ENCODE peak calls at places on chromosomes 11 and 22, in five cellular contexts. One of them, this sample, is unnamed.

GRCh38 chr11:59427068-59427382 is 812 bp upstream of the OR5A2 start:
- DNase-seq in mesendoderm: peak
- DNase-seq in IMR-90: no peak
- DNase-seq in H9: no peak
- DNase-seq in neuronal stem cell: no peak
- DNase-seq in this sample: no peak

GRCh38 chr11:16357776-16358175 is 1.4 kb upstream of the SOX6 start:
- DNase-seq in mesendoderm: no peak
- DNase-seq in IMR-90: no peak
- DNase-seq in H9: no peak
- DNase-seq in neuronal stem cell: no peak
- DNase-seq in this sample: no peak

GRCh38 chr22:29146101-29146560 is 59.6 kb upstream of the EMID1 start:
- DNase-seq in mesendoderm: no peak
- DNase-seq in IMR-90: no peak
- DNase-seq in H9: no peak
- DNase-seq in neuronal stem cell: no peak
- DNase-seq in this sample: no peak

GRCh38 chr11:22491826-22492225 is 133.8 kb downstream of the FANCF start:
- DNase-seq in mesendoderm: peak
- DNase-seq in IMR-90: peak
- DNase-seq in H9: peak
- DNase-seq in neuronal stem cell: no peak
- DNase-seq in this sample: no peak

GRCh38 chr11:114909866-114910265 is 231.5 kb downstream of the NXPE2 start:
- DNase-seq in mesendoderm: peak
- DNase-seq in IMR-90: no peak
- DNase-seq in H9: peak
- DNase-seq in neuronal stem cell: no peak
- DNase-seq in this sample: no peak

GRCh38 chr11:6263664-6264063 is 4.0 kb downstream of the CCKBR start:
- DNase-seq in mesendoderm: no peak
- DNase-seq in IMR-90: no peak
- DNase-seq in H9: no peak
- DNase-seq in neuronal stem cell: no peak
- DNase-seq in this sample: no peak

GRCh38 chr22:38881464-38881871 is 9.5 kb upstream of the CBX6 start:
- DNase-seq in mesendoderm: no peak
- DNase-seq in IMR-90: peak
- DNase-seq in H9: no peak
- DNase-seq in neuronal stem cell: no peak
- DNase-seq in this sample: no peak

GRCh38 chr22:25232301-25232700 is 12.9 kb downstream of the CRYBB2 start:
- DNase-seq in mesendoderm: peak
- DNase-seq in IMR-90: peak
- DNase-seq in H9: no peak
- DNase-seq in neuronal stem cell: no peak
- DNase-seq in this sample: no peak

GRCh38 chr11:2109541-2110019 is 29.6 kb downstream of the IGF2 start:
- DNase-seq in mesendoderm: peak
- DNase-seq in IMR-90: no peak
- DNase-seq in H9: peak
- DNase-seq in neuronal stem cell: no peak
- DNase-seq in this sample: no peak

GRCh38 chr11:115251126-115251525 is 253.1 kb downstream of the CADM1 start:
- DNase-seq in mesendoderm: no peak
- DNase-seq in IMR-90: no peak
- DNase-seq in H9: no peak
- DNase-seq in neuronal stem cell: no peak
- DNase-seq in this sample: no peak

GRCh38 chr11:128690746-128691091 is 3.2 kb upstream of the FLI1 start:
- DNase-seq in mesendoderm: peak
- DNase-seq in IMR-90: no peak
- DNase-seq in H9: peak
- DNase-seq in neuronal stem cell: no peak
- DNase-seq in this sample: no peak

GRCh38 chr22:43129426-43130425 is 13.5 kb downstream of the MCAT start:
- DNase-seq in mesendoderm: no peak
- DNase-seq in IMR-90: no peak
- DNase-seq in H9: no peak
- DNase-seq in neuronal stem cell: no peak
- DNase-seq in this sample: no peak

GRCh38 chr11:99020324-99021225 is at the start of gene CNTN5:
- DNase-seq in mesendoderm: peak
- DNase-seq in IMR-90: peak
- DNase-seq in H9: peak
- DNase-seq in neuronal stem cell: peak
- DNase-seq in this sample: peak

GRCh38 chr11:34904421-34904950 is 11.7 kb downstream of the APIP start:
- DNase-seq in mesendoderm: no peak
- DNase-seq in IMR-90: no peak
- DNase-seq in H9: no peak
- DNase-seq in neuronal stem cell: no peak
- DNase-seq in this sample: no peak

GRCh38 chr11:34964610-34965331 is 48.4 kb downstream of the PDHX start:
- DNase-seq in mesendoderm: no peak
- DNase-seq in IMR-90: no peak
- DNase-seq in H9: no peak
- DNase-seq in neuronal stem cell: no peak
- DNase-seq in this sample: no peak

GRCh38 chr11:111135101-111135500 is 110.4 kb upstream of the POU2AF2 start:
- DNase-seq in mesendoderm: peak
- DNase-seq in IMR-90: no peak
- DNase-seq in H9: no peak
- DNase-seq in neuronal stem cell: no peak
- DNase-seq in this sample: no peak

GRCh38 chr11:6843670-6844069 is 1.8 kb upstream of the OR10A5 start:
- DNase-seq in mesendoderm: no peak
- DNase-seq in IMR-90: no peak
- DNase-seq in H9: no peak
- DNase-seq in neuronal stem cell: no peak
- DNase-seq in this sample: no peak

GRCh38 chr11:117874253-117874909 is 2.1 kb downstream of the FXYD6 start:
- DNase-seq in mesendoderm: peak
- DNase-seq in IMR-90: no peak
- DNase-seq in H9: peak
- DNase-seq in neuronal stem cell: no peak
- DNase-seq in this sample: no peak

GRCh38 chr11:74141274-74141695 is 29.5 kb downstream of the C2CD3 start:
- DNase-seq in mesendoderm: peak
- DNase-seq in IMR-90: no peak
- DNase-seq in H9: no peak
- DNase-seq in neuronal stem cell: no peak
- DNase-seq in this sample: no peak

GRCh38 chr11:59206635-59207034 is 6.1 kb downstream of the MPEG1 start:
- DNase-seq in mesendoderm: peak
- DNase-seq in IMR-90: peak
- DNase-seq in H9: peak
- DNase-seq in neuronal stem cell: no peak
- DNase-seq in this sample: peak

GRCh38 chr11:78651923-78652602 is 77.4 kb upstream of the NARS2 start:
- DNase-seq in mesendoderm: no peak
- DNase-seq in IMR-90: no peak
- DNase-seq in H9: no peak
- DNase-seq in neuronal stem cell: no peak
- DNase-seq in this sample: no peak

GRCh38 chr22:28112548-28113043 is 193.5 kb upstream of the PITPNB start:
- DNase-seq in mesendoderm: peak
- DNase-seq in IMR-90: peak
- DNase-seq in H9: peak
- DNase-seq in neuronal stem cell: peak
- DNase-seq in this sample: peak

GRCh38 chr11:32386770-32387377 is 48.5 kb downstream of the WT1 start:
- DNase-seq in mesendoderm: peak
- DNase-seq in IMR-90: peak
- DNase-seq in H9: no peak
- DNase-seq in neuronal stem cell: no peak
- DNase-seq in this sample: peak

GRCh38 chr11:65308281-65308891 is 6.3 kb upstream of the CDC42EP2 start:
- DNase-seq in mesendoderm: no peak
- DNase-seq in IMR-90: no peak
- DNase-seq in H9: no peak
- DNase-seq in neuronal stem cell: no peak
- DNase-seq in this sample: peak

GRCh38 chr11:106160494-106160893 is 83.0 kb downstream of the AASDHPPT start:
- DNase-seq in mesendoderm: no peak
- DNase-seq in IMR-90: no peak
- DNase-seq in H9: no peak
- DNase-seq in neuronal stem cell: no peak
- DNase-seq in this sample: no peak

GRCh38 chr11:64284048-64284961 is at the start of gene BAD:
- DNase-seq in mesendoderm: peak
- DNase-seq in IMR-90: peak
- DNase-seq in H9: peak
- DNase-seq in neuronal stem cell: peak
- DNase-seq in this sample: peak
- H2AK5ac ChIP-seq in mesendoderm: no peak
- H2AK5ac ChIP-seq in IMR-90: peak
- H2AK5ac ChIP-seq in H9: no peak
- H2AK5ac ChIP-seq in neuronal stem cell: peak
- H2AK5ac ChIP-seq in this sample: peak

GRCh38 chr22:37303821-37304274 is 21.5 kb downstream of the CYTH4 start:
- DNase-seq in mesendoderm: no peak
- DNase-seq in IMR-90: peak
- DNase-seq in H9: no peak
- DNase-seq in neuronal stem cell: no peak
- DNase-seq in this sample: peak

GRCh38 chr22:37305873-37306272 is 23.6 kb downstream of the CYTH4 start:
- DNase-seq in mesendoderm: no peak
- DNase-seq in IMR-90: no peak
- DNase-seq in H9: no peak
- DNase-seq in neuronal stem cell: no peak
- DNase-seq in this sample: no peak

GRCh38 chr22:37306494-37306829 is 24.2 kb downstream of the CYTH4 start:
- DNase-seq in mesendoderm: no peak
- DNase-seq in IMR-90: no peak
- DNase-seq in H9: no peak
- DNase-seq in neuronal stem cell: no peak
- DNase-seq in this sample: no peak

GRCh38 chr22:37302617-37303555 is 20.6 kb downstream of the CYTH4 start:
- DNase-seq in mesendoderm: no peak
- DNase-seq in IMR-90: peak
- DNase-seq in H9: no peak
- DNase-seq in neuronal stem cell: peak
- DNase-seq in this sample: no peak

DNA sequence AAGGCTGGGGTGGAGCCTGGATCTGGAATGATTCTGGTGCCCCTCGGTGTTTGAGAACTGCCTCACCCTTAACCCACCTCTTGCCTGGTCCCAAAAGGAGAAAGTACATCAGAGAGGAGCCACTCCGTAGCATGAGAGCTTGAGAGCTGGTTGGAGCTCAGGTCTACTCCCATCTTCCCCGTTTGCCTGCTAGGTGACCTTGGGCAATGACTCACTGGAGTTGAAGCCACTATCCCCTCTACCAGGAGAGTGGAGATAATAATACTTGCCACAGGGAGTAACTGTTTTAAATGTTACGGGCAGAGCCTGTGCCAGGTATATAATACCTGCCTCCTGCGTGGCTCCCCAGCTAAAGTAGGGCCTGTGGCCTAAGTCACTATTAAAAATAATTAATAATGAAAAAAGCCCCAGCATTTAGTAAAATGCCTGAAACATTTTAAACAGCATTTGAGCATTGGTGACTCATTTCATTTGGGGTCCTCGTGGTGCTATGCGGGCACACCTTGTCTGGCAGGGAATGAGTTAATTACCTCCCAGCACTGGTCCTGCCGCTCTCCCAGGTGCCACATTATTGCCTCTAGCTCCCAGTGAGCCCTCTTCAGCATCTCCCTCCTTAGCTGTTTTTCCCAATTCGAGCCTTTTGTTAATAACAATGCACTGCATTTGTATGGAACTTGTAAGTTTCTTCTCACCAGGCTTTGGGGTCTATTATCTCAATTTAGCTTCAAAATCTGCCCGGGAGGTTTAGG is 22.5 kb downstream of the CYTH4 start:
- DNase-seq in mesendoderm: no peak
- DNase-seq in IMR-90: peak
- DNase-seq in H9: no peak
- DNase-seq in neuronal stem cell: no peak
- DNase-seq in this sample: peak
- H2AK5ac ChIP-seq in mesendoderm: no peak
- H2AK5ac ChIP-seq in IMR-90: peak
- H2AK5ac ChIP-seq in H9: no peak
- H2AK5ac ChIP-seq in neuronal stem cell: peak
- H2AK5ac ChIP-seq in this sample: peak

GRCh38 chr11:120022617-120023016 is 115.3 kb downstream of the TRIM29 start:
- DNase-seq in mesendoderm: no peak
- DNase-seq in IMR-90: no peak
- DNase-seq in H9: peak
- DNase-seq in neuronal stem cell: no peak
- DNase-seq in this sample: no peak
- H2AK5ac ChIP-seq in mesendoderm: no peak
- H2AK5ac ChIP-seq in IMR-90: no peak
- H2AK5ac ChIP-seq in H9: no peak
- H2AK5ac ChIP-seq in neuronal stem cell: no peak
- H2AK5ac ChIP-seq in this sample: no peak

DNA sequence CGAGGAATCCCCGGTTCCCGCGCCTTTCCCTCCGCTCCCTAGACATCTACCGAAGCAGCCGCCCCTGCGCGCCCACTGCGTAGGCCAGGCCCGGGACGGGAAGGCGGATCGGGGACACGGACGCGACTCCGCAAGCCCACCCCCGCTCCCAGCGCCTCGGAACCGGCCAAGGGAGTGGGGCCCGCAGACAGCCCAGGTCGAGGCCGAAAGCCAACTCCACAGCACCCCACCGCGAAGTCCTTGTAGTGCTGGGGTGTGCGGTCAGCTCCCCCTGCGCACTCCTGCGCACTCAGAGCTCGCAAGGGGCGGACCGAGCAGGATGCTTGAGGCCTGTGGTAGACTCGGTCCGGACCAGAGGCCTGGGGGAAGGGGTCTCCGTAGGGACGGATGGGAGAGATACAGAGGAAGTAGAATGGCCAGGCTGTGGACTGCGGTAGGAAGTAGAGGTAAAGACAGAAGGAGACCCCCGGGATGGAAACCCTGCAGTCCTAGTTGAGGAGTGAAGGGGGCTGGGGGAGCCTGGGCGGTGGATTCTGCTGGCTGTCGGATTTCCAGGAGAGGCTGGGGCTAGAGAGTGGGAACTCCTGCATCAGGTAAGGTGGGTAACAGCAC is 547 bp upstream of the SCARF2 start:
- DNase-seq in mesendoderm: peak
- DNase-seq in IMR-90: peak
- DNase-seq in H9: peak
- DNase-seq in neuronal stem cell: no peak
- DNase-seq in this sample: peak
- H2AK5ac ChIP-seq in mesendoderm: no peak
- H2AK5ac ChIP-seq in IMR-90: peak
- H2AK5ac ChIP-seq in H9: no peak
- H2AK5ac ChIP-seq in neuronal stem cell: no peak
- H2AK5ac ChIP-seq in this sample: peak

GRCh38 chr11:3859373-3859881 is 4.0 kb downstream of the STIM1 start:
- DNase-seq in mesendoderm: peak
- DNase-seq in IMR-90: no peak
- DNase-seq in H9: peak
- DNase-seq in neuronal stem cell: no peak
- DNase-seq in this sample: no peak
- H2AK5ac ChIP-seq in mesendoderm: no peak
- H2AK5ac ChIP-seq in IMR-90: no peak
- H2AK5ac ChIP-seq in H9: no peak
- H2AK5ac ChIP-seq in neuronal stem cell: no peak
- H2AK5ac ChIP-seq in this sample: peak

This sample was measured in mesenchymal stem cell.